ENCODE peak calls at places on chromosomes 5 and 9, in seven cellular contexts. X is psoas muscle; J is GF-D8; W is activated T-helper 9 cell treated with anti-CD3 and anti-CD28 coated beads, Interleukin-2, amount 50 U/mL, for 16 hours; Y is neural crest cell; H is lower lobe of right lung; L is activated CD4-positive, alpha-beta T cell treated with anti-CD3 and anti-CD28 coated beads for 24 hours. U is an unnamed sample.
A peak's percentile ranks its signal among the peaks of the same experiment; 100 is the strongest.

GRCh38 chr5:78129632-78130031 is 164.9 kb downstream of the AP3B1 start:
- DNase-seq in X (no peak), J (no peak), W (no peak), Y (no peak), H (no peak), L (no peak), U (no peak)

GRCh38 chr5:53389093-53389492 is 91.3 kb upstream of the FST start:
- DNase-seq in X (no peak), J (no peak), W (no peak), Y (no peak), H (no peak), L (no peak), U (no peak)

GRCh38 chr5:179289756-179290385 is 55.4 kb downstream of the ADAMTS2 start:
- DNase-seq in X (peak; percentile 5), J (no peak), W (no peak), Y (no peak), H (no peak), L (no peak), U (no peak)

GRCh38 chr5:73233461-73234151 is 60.6 kb downstream of the TMEM174 start:
- DNase-seq in X (peak; percentile 21), J (no peak), W (no peak), Y (no peak), H (no peak), L (no peak), U (no peak)

GRCh38 chr5:89268460-89268859 is 385.5 kb upstream of the MEF2C start:
- DNase-seq in X (no peak), J (no peak), W (no peak), Y (no peak), H (no peak), L (no peak), U (no peak)

GRCh38 chr5:59893436-59894227 is at the start of gene PDE4D:
- DNase-seq in X (peak; percentile 43), J (no peak), W (no peak), Y (peak; percentile 68), H (peak; percentile 66), L (peak; percentile 1), U (peak; percentile 74)

GRCh38 chr5:93404246-93404645 is 176.8 kb downstream of the NR2F1-AS1 start:
- DNase-seq in X (no peak), J (no peak), W (no peak), Y (no peak), H (no peak), L (no peak), U (no peak)

GRCh38 chr5:66551338-66551737 is 44.9 kb upstream of the MAST4 start:
- DNase-seq in X (no peak), J (no peak), W (no peak), Y (no peak), H (no peak), L (no peak), U (no peak)

GRCh38 chr5:131277875-131278795 is 14.3 kb downstream of the CDC42SE2 start:
- DNase-seq in X (no peak), J (no peak), W (no peak), Y (no peak), H (no peak), L (no peak), U (no peak)

GRCh38 chr5:96297867-96298266 is 135.2 kb downstream of the PCSK1 start:
- DNase-seq in X (no peak), J (no peak), W (no peak), Y (no peak), H (no peak), L (no peak), U (peak; percentile 95)

GRCh38 chr5:111779260-111780254 is 22.6 kb upstream of the NREP start:
- DNase-seq in X (no peak), J (no peak), W (no peak), Y (no peak), H (no peak), L (no peak), U (peak; percentile 35)

GRCh38 chr5:174446446-174446845 is 277.9 kb upstream of the MSX2 start:
- DNase-seq in X (no peak), J (no peak), W (no peak), Y (no peak), H (no peak), L (no peak), U (no peak)

GRCh38 chr5:118592678-118593328 is 395.5 kb downstream of the DTWD2 start:
- DNase-seq in X (no peak), J (no peak), W (no peak), Y (no peak), H (no peak), L (no peak), U (no peak)

GRCh38 chr9:133855802-133856592 is 117.8 kb upstream of the SARDH start:
- DNase-seq in X (no peak), J (peak; percentile 98), W (no peak), Y (no peak), H (peak; percentile 76), L (no peak), U (no peak)

GRCh38 chr5:69213513-69214215 is 21.0 kb upstream of the CDK7 start:
- DNase-seq in X (no peak), J (no peak), W (no peak), Y (no peak), H (no peak), L (no peak), U (peak; percentile 79)

GRCh38 chr9:73155389-73155788 is 3.7 kb downstream of the ANXA1 start:
- DNase-seq in X (no peak), J (peak; percentile 42), W (no peak), Y (no peak), H (no peak), L (no peak), U (peak; percentile 43)

GRCh38 chr9:83422512-83422911 is 115.7 kb downstream of the FRMD3 start:
- DNase-seq in X (no peak), J (no peak), W (no peak), Y (no peak), H (no peak), L (no peak), U (peak; percentile 49)

GRCh38 chr9:113155911-113156559 is 5.2 kb downstream of the SLC31A2 start:
- DNase-seq in X (no peak), J (peak; percentile 86), W (no peak), Y (no peak), H (no peak), L (peak; percentile 12), U (no peak)